ENCODE peak calls at places on chromosome 4, in five cellular contexts. One of them, this sample, is unnamed.

GRCh38 chr4:83629945-83630684 is 94.2 kb downstream of the GPAT3 start:
- DNase-seq in NCI-H1092 treated with DMSO at 0.1 percent for 48 hours: no peak
- DNase-seq in stimulated activated CD8-positive, alpha-beta memory T cell treated with anti-CD3 and anti-CD28 coated beads, Interleukin-15, amount 100 ng/mL, for 24 hours: no peak
- DNase-seq in hippocampal formation: no peak
- DNase-seq in AG09319: peak
- DNase-seq in this sample: peak

GRCh38 chr4:118173126-118173525 is 138.8 kb downstream of the NDST3 start:
- DNase-seq in NCI-H1092 treated with DMSO at 0.1 percent for 48 hours: no peak
- DNase-seq in stimulated activated CD8-positive, alpha-beta memory T cell treated with anti-CD3 and anti-CD28 coated beads, Interleukin-15, amount 100 ng/mL, for 24 hours: no peak
- DNase-seq in hippocampal formation: no peak
- DNase-seq in AG09319: no peak
- DNase-seq in this sample: no peak

GRCh38 chr4:150593996-150594395 is 12.0 kb downstream of the MAB21L2 start:
- DNase-seq in NCI-H1092 treated with DMSO at 0.1 percent for 48 hours: peak
- DNase-seq in stimulated activated CD8-positive, alpha-beta memory T cell treated with anti-CD3 and anti-CD28 coated beads, Interleukin-15, amount 100 ng/mL, for 24 hours: no peak
- DNase-seq in hippocampal formation: no peak
- DNase-seq in AG09319: peak
- DNase-seq in this sample: no peak

GRCh38 chr4:179165339-179165738 is 1723.1 kb upstream of the AGA start:
- DNase-seq in NCI-H1092 treated with DMSO at 0.1 percent for 48 hours: no peak
- DNase-seq in stimulated activated CD8-positive, alpha-beta memory T cell treated with anti-CD3 and anti-CD28 coated beads, Interleukin-15, amount 100 ng/mL, for 24 hours: no peak
- DNase-seq in hippocampal formation: no peak
- DNase-seq in AG09319: no peak
- DNase-seq in this sample: no peak

GRCh38 chr4:20338841-20339240 is 87.1 kb downstream of the SLIT2 start:
- DNase-seq in NCI-H1092 treated with DMSO at 0.1 percent for 48 hours: no peak
- DNase-seq in stimulated activated CD8-positive, alpha-beta memory T cell treated with anti-CD3 and anti-CD28 coated beads, Interleukin-15, amount 100 ng/mL, for 24 hours: no peak
- DNase-seq in hippocampal formation: no peak
- DNase-seq in AG09319: no peak
- DNase-seq in this sample: no peak

GRCh38 chr4:137524642-137525384 is 7.5 kb downstream of the PCDH18 start:
- DNase-seq in NCI-H1092 treated with DMSO at 0.1 percent for 48 hours: peak
- DNase-seq in stimulated activated CD8-positive, alpha-beta memory T cell treated with anti-CD3 and anti-CD28 coated beads, Interleukin-15, amount 100 ng/mL, for 24 hours: no peak
- DNase-seq in hippocampal formation: no peak
- DNase-seq in AG09319: no peak
- DNase-seq in this sample: no peak

GRCh38 chr4:40264995-40265909 is 68.4 kb downstream of the RHOH start:
- DNase-seq in NCI-H1092 treated with DMSO at 0.1 percent for 48 hours: no peak
- DNase-seq in stimulated activated CD8-positive, alpha-beta memory T cell treated with anti-CD3 and anti-CD28 coated beads, Interleukin-15, amount 100 ng/mL, for 24 hours: no peak
- DNase-seq in hippocampal formation: no peak
- DNase-seq in AG09319: no peak
- DNase-seq in this sample: no peak

GRCh38 chr4:76011700-76012387 is 4.5 kb upstream of the CXCL9 start:
- DNase-seq in NCI-H1092 treated with DMSO at 0.1 percent for 48 hours: no peak
- DNase-seq in stimulated activated CD8-positive, alpha-beta memory T cell treated with anti-CD3 and anti-CD28 coated beads, Interleukin-15, amount 100 ng/mL, for 24 hours: no peak
- DNase-seq in hippocampal formation: no peak
- DNase-seq in AG09319: peak
- DNase-seq in this sample: peak

GRCh38 chr4:573122-573892 is 2.8 kb downstream of the TMEM271 start:
- DNase-seq in NCI-H1092 treated with DMSO at 0.1 percent for 48 hours: peak
- DNase-seq in stimulated activated CD8-positive, alpha-beta memory T cell treated with anti-CD3 and anti-CD28 coated beads, Interleukin-15, amount 100 ng/mL, for 24 hours: no peak
- DNase-seq in hippocampal formation: no peak
- DNase-seq in AG09319: no peak
- DNase-seq in this sample: no peak

GRCh38 chr4:123877561-123877960 is 481.0 kb downstream of the SPRY1 start:
- DNase-seq in NCI-H1092 treated with DMSO at 0.1 percent for 48 hours: no peak
- DNase-seq in stimulated activated CD8-positive, alpha-beta memory T cell treated with anti-CD3 and anti-CD28 coated beads, Interleukin-15, amount 100 ng/mL, for 24 hours: no peak
- DNase-seq in hippocampal formation: no peak
- DNase-seq in AG09319: no peak
- DNase-seq in this sample: no peak